ENCODE peak calls at places on chromosome 1, in nine cellular contexts. One of them, this sample, is unnamed.
A peak's percentile ranks its signal among the peaks of the same experiment; 100 is the strongest.

GRCh38 chr1:179229214-179230140 is at the start of gene ABL2:
- DNase-seq in cardiac fibroblast: no peak
- DNase-seq in A673: peak; percentile 74
- DNase-seq in GM06990: peak; percentile 56
- DNase-seq in AG04450: no peak
- DNase-seq in lower leg skin: peak; percentile 87
- DNase-seq in brain microvascular endothelial cell: no peak
- DNase-seq in BJ: no peak
- DNase-seq in kidney epithelial cell: no peak
- DNase-seq in this sample: no peak

GRCh38 chr1:30198805-30199403 is 524.5 kb downstream of the MATN1 start:
- DNase-seq in BJ: no peak
- DNase-seq in A673: no peak
- DNase-seq in brain microvascular endothelial cell: no peak
- DNase-seq in lower leg skin: peak; percentile 74
- DNase-seq in kidney epithelial cell: no peak
- DNase-seq in GM06990: no peak
- DNase-seq in AG04450: no peak
- DNase-seq in cardiac fibroblast: no peak
- DNase-seq in this sample: no peak

GRCh38 chr1:206714331-206715058 is 29.8 kb downstream of the MAPKAPK2 start:
- DNase-seq in BJ: peak; percentile 69
- DNase-seq in brain microvascular endothelial cell: no peak
- DNase-seq in A673: no peak
- DNase-seq in lower leg skin: no peak
- DNase-seq in kidney epithelial cell: no peak
- DNase-seq in AG04450: no peak
- DNase-seq in GM06990: no peak
- DNase-seq in cardiac fibroblast: no peak
- DNase-seq in this sample: peak; percentile 63

GRCh38 chr1:185367218-185367617 is 50.2 kb upstream of the IVNS1ABP start:
- DNase-seq in A673: no peak
- DNase-seq in AG04450: no peak
- DNase-seq in GM06990: no peak
- DNase-seq in cardiac fibroblast: peak; percentile 13
- DNase-seq in brain microvascular endothelial cell: peak; percentile 22
- DNase-seq in kidney epithelial cell: no peak
- DNase-seq in lower leg skin: no peak
- DNase-seq in BJ: no peak
- DNase-seq in this sample: no peak

GRCh38 chr1:35559317-35559944 is 1.8 kb downstream of the NCDN start:
- DNase-seq in A673: no peak
- DNase-seq in brain microvascular endothelial cell: no peak
- DNase-seq in AG04450: no peak
- DNase-seq in cardiac fibroblast: peak; percentile 18
- DNase-seq in lower leg skin: no peak
- DNase-seq in GM06990: no peak
- DNase-seq in kidney epithelial cell: no peak
- DNase-seq in BJ: no peak
- DNase-seq in this sample: no peak

GRCh38 chr1:21254335-21254951 is 35.8 kb downstream of the ECE1 start:
- DNase-seq in AG04450: no peak
- DNase-seq in cardiac fibroblast: peak; percentile 81
- DNase-seq in lower leg skin: peak; percentile 87
- DNase-seq in BJ: no peak
- DNase-seq in A673: peak; percentile 51
- DNase-seq in brain microvascular endothelial cell: no peak
- DNase-seq in GM06990: no peak
- DNase-seq in kidney epithelial cell: no peak
- DNase-seq in this sample: peak; percentile 57

GRCh38 chr1:57489342-57490036 is 65.6 kb upstream of the DAB1 start:
- DNase-seq in kidney epithelial cell: no peak
- DNase-seq in brain microvascular endothelial cell: peak; percentile 43
- DNase-seq in A673: peak; percentile 83
- DNase-seq in lower leg skin: no peak
- DNase-seq in AG04450: peak; percentile 63
- DNase-seq in cardiac fibroblast: peak; percentile 55
- DNase-seq in GM06990: no peak
- DNase-seq in BJ: peak; percentile 62
- DNase-seq in this sample: peak; percentile 82

GRCh38 chr1:9270290-9270900 is 22.3 kb upstream of the SPSB1 start:
- DNase-seq in A673: no peak
- DNase-seq in GM06990: no peak
- DNase-seq in brain microvascular endothelial cell: no peak
- DNase-seq in kidney epithelial cell: no peak
- DNase-seq in cardiac fibroblast: no peak
- DNase-seq in AG04450: no peak
- DNase-seq in lower leg skin: no peak
- DNase-seq in BJ: no peak
- DNase-seq in this sample: no peak

GRCh38 chr1:6330410-6330827 is 63.1 kb downstream of the ACOT7 start:
- DNase-seq in kidney epithelial cell: no peak
- DNase-seq in lower leg skin: no peak
- DNase-seq in BJ: peak; percentile 62
- DNase-seq in A673: no peak
- DNase-seq in GM06990: no peak
- DNase-seq in brain microvascular endothelial cell: no peak
- DNase-seq in AG04450: peak; percentile 49
- DNase-seq in cardiac fibroblast: peak; percentile 79
- DNase-seq in this sample: no peak

GRCh38 chr1:61274979-61275378 is 192.6 kb downstream of the NFIA start:
- DNase-seq in cardiac fibroblast: peak; percentile 21
- DNase-seq in BJ: no peak
- DNase-seq in GM06990: no peak
- DNase-seq in A673: no peak
- DNase-seq in kidney epithelial cell: no peak
- DNase-seq in brain microvascular endothelial cell: no peak
- DNase-seq in lower leg skin: no peak
- DNase-seq in AG04450: no peak
- DNase-seq in this sample: no peak
- H3K4me3 ChIP-seq in cardiac fibroblast: no peak overlapping the region
- H3K4me3 ChIP-seq in BJ: no peak overlapping the region
- H3K4me3 ChIP-seq in GM06990: no peak overlapping the region
- H3K4me3 ChIP-seq in A673: no peak overlapping the region
- H3K4me3 ChIP-seq in kidney epithelial cell: no peak overlapping the region
- H3K4me3 ChIP-seq in brain microvascular endothelial cell: no peak overlapping the region
- H3K4me3 ChIP-seq in lower leg skin: no peak overlapping the region
- H3K4me3 ChIP-seq in AG04450: no peak overlapping the region
- H3K4me3 ChIP-seq in this sample: no peak overlapping the region

DNA sequence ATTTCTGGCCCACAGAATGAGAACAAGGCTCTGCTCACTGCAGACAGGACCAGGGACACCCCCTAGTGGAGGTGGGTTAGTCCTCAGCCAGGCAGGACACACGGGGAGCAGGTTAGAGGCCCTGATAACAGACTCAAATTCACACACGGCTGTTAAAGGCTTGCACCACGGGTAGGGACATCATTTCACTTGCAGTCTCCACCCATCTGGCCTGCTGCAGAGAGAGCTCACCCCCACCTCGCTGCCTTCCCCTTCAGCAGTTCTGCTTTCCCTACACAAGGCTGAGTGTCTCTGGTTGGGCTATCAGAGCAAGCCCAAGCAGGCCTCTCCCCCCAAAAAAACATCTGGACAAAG is 20.6 kb downstream of the MEF2D start:
- DNase-seq in cardiac fibroblast: no peak
- DNase-seq in kidney epithelial cell: no peak
- DNase-seq in AG04450: no peak
- DNase-seq in lower leg skin: no peak
- DNase-seq in brain microvascular endothelial cell: no peak
- DNase-seq in A673: no peak
- DNase-seq in GM06990: no peak
- DNase-seq in BJ: no peak
- DNase-seq in this sample: no peak
- TF ChIP-seq CTCF in cardiac fibroblast: peak; percentile 31
- TF ChIP-seq CTCF in kidney epithelial cell: peak; percentile 9
- TF ChIP-seq CTCF in AG04450: no peak
- TF ChIP-seq CTCF in lower leg skin: no peak
- TF ChIP-seq CTCF in brain microvascular endothelial cell: peak; percentile 55
- TF ChIP-seq CTCF in A673: no peak
- TF ChIP-seq CTCF in GM06990: peak; percentile 32
- TF ChIP-seq CTCF in BJ: peak; percentile 27
- TF ChIP-seq CTCF in this sample: peak; percentile 44

DNA sequence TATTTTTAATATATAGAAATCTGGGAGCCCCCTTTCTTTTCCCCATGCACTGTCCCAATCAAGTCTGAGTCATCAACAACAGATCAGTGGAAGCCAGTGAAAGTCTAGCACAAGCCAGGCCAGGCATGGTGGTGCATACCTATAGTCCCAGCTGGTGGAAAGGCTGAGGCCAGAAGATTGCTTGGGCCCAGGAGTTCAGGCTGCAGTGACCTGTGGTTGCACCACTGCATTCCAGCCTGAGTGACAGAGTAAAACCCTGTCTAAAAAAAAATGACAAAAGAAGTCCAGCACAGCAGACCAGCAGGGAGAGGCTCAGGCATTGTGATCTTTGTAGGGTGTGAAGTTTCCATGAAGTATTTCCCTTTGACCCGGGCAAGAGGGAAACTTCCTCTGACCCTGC is 8.9 kb upstream of the RPL5 start:
- DNase-seq in lower leg skin: no peak
- DNase-seq in AG04450: peak; percentile 32
- DNase-seq in GM06990: no peak
- DNase-seq in BJ: peak; percentile 29
- DNase-seq in cardiac fibroblast: peak; percentile 76
- DNase-seq in brain microvascular endothelial cell: peak; percentile 85
- DNase-seq in A673: no peak
- DNase-seq in kidney epithelial cell: peak; percentile 12
- DNase-seq in this sample: peak; percentile 94
- H3K4me3 ChIP-seq in lower leg skin: no peak overlapping the region
- H3K4me3 ChIP-seq in AG04450: no peak overlapping the region
- H3K4me3 ChIP-seq in GM06990: no peak overlapping the region
- H3K4me3 ChIP-seq in BJ: no peak overlapping the region
- H3K4me3 ChIP-seq in cardiac fibroblast: no peak overlapping the region
- H3K4me3 ChIP-seq in brain microvascular endothelial cell: no peak overlapping the region
- H3K4me3 ChIP-seq in A673: no peak overlapping the region
- H3K4me3 ChIP-seq in kidney epithelial cell: no peak overlapping the region
- H3K4me3 ChIP-seq in this sample: no peak overlapping the region

DNA sequence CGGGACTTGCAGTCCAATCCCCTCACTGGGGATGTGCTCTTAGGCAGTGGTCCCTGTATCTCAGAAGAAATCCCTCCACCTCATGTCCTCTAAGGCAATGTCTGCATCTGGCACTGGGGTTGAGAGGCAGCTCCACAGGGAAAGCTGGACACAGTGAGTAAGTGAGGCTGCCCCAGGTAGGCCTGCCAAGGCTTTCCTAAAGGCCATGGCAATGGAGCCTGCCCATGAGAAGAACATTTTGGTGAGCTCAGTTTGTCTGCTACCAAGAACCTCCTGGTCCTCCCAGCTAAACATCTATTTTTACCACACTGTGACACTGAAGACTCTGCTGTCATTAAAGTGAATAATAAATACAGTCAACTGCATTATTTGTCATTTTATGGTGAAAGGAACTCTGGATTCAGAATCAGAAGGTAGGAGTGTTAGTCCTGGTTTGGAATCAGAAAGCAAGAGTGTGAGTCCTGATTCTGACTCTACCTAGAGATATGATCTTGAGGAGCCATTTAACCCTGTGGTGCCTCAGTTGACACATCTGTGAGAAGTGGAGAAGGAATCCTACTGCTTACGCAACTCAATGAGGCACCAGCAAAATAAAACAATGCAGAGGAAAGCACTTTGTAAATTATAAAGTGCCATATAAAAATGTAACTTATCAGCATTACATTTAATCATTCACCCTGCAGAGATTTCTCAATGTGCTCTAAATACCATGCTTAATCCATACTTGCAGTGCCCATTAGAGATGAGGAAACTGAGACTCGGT is 41.0 kb downstream of the TBX15 start:
- DNase-seq in BJ: no peak
- DNase-seq in cardiac fibroblast: peak; percentile 18
- DNase-seq in brain microvascular endothelial cell: peak; percentile 18
- DNase-seq in lower leg skin: no peak
- DNase-seq in AG04450: no peak
- DNase-seq in A673: no peak
- DNase-seq in kidney epithelial cell: no peak
- DNase-seq in GM06990: no peak
- DNase-seq in this sample: no peak
- TF ChIP-seq CTCF in BJ: no peak
- TF ChIP-seq CTCF in cardiac fibroblast: no peak
- TF ChIP-seq CTCF in brain microvascular endothelial cell: no peak
- TF ChIP-seq CTCF in lower leg skin: no peak
- TF ChIP-seq CTCF in AG04450: no peak
- TF ChIP-seq CTCF in A673: no peak
- TF ChIP-seq CTCF in kidney epithelial cell: no peak
- TF ChIP-seq CTCF in GM06990: no peak
- TF ChIP-seq CTCF in this sample: no peak

GRCh38 chr1:200038645-200038986 is 11.1 kb downstream of the NR5A2 start:
- DNase-seq in kidney epithelial cell: no peak
- DNase-seq in BJ: no peak
- DNase-seq in GM06990: no peak
- DNase-seq in lower leg skin: no peak
- DNase-seq in cardiac fibroblast: no peak
- DNase-seq in brain microvascular endothelial cell: no peak
- DNase-seq in A673: no peak
- DNase-seq in AG04450: no peak
- DNase-seq in this sample: no peak

GRCh38 chr1:200036616-200037270 is 9.2 kb downstream of the NR5A2 start:
- DNase-seq in A673: no peak
- DNase-seq in BJ: no peak
- DNase-seq in brain microvascular endothelial cell: no peak
- DNase-seq in lower leg skin: no peak
- DNase-seq in GM06990: no peak
- DNase-seq in AG04450: no peak
- DNase-seq in cardiac fibroblast: no peak
- DNase-seq in kidney epithelial cell: no peak
- DNase-seq in this sample: no peak

GRCh38 chr1:200038987-200039848 is 11.7 kb downstream of the NR5A2 start:
- DNase-seq in AG04450: no peak
- DNase-seq in BJ: no peak
- DNase-seq in lower leg skin: no peak
- DNase-seq in brain microvascular endothelial cell: no peak
- DNase-seq in A673: no peak
- DNase-seq in GM06990: peak; percentile 35
- DNase-seq in kidney epithelial cell: no peak
- DNase-seq in cardiac fibroblast: no peak
- DNase-seq in this sample: no peak

GRCh38 chr1:200037501-200037900 is 10.0 kb downstream of the NR5A2 start:
- DNase-seq in GM06990: no peak
- DNase-seq in brain microvascular endothelial cell: no peak
- DNase-seq in lower leg skin: no peak
- DNase-seq in BJ: no peak
- DNase-seq in kidney epithelial cell: no peak
- DNase-seq in AG04450: no peak
- DNase-seq in A673: no peak
- DNase-seq in cardiac fibroblast: no peak
- DNase-seq in this sample: no peak

GRCh38 chr1:200037904-200038644 is 10.6 kb downstream of the NR5A2 start:
- DNase-seq in brain microvascular endothelial cell: no peak
- DNase-seq in cardiac fibroblast: no peak
- DNase-seq in GM06990: no peak
- DNase-seq in kidney epithelial cell: no peak
- DNase-seq in lower leg skin: no peak
- DNase-seq in AG04450: no peak
- DNase-seq in BJ: no peak
- DNase-seq in A673: no peak
- DNase-seq in this sample: no peak
- H3K4me3 ChIP-seq in brain microvascular endothelial cell: no peak overlapping the region
- H3K4me3 ChIP-seq in cardiac fibroblast: no peak overlapping the region
- H3K4me3 ChIP-seq in GM06990: no peak overlapping the region
- H3K4me3 ChIP-seq in kidney epithelial cell: no peak overlapping the region
- H3K4me3 ChIP-seq in lower leg skin: no peak overlapping the region
- H3K4me3 ChIP-seq in AG04450: no peak overlapping the region
- H3K4me3 ChIP-seq in BJ: no peak overlapping the region
- H3K4me3 ChIP-seq in A673: no peak overlapping the region
- H3K4me3 ChIP-seq in this sample: no peak overlapping the region